ENCODE peak calls at places on chromosomes 2 and 18, in eight cellular contexts. V, U, T, J, Q, L, R and P are unnamed samples.

GRCh38 chr2:24317491-24317920 is 42.8 kb downstream of the ITSN2 start:
- DNase-seq in V (no peak), U (no peak), T (peak), J (peak), Q (no peak), L (no peak), R (no peak), P (no peak)

GRCh38 chr18:3066391-3067079 is 53.6 kb upstream of the LPIN2 start:
- DNase-seq in V (no peak), U (no peak), T (no peak), J (no peak), Q (no peak), L (no peak), R (no peak), P (no peak)

GRCh38 chr2:96320326-96321229 is 4.5 kb upstream of the ITPRIPL1 start:
- DNase-seq in V (no peak), U (no peak), T (no peak), J (no peak), Q (no peak), L (no peak), R (no peak), P (no peak)

GRCh38 chr2:88159955-88160415 is 10.2 kb upstream of the THNSL2 start:
- DNase-seq in V (no peak), U (peak), T (peak), J (peak), Q (peak), L (peak), R (peak), P (peak)

GRCh38 chr18:79395308-79395640 is 456 bp upstream of the NFATC1 start:
- DNase-seq in V (peak), U (no peak), T (no peak), J (no peak), Q (no peak), L (no peak), R (no peak), P (no peak)

GRCh38 chr2:70328921-70329561 is 27.2 kb upstream of the FAM136A start:
- DNase-seq in V (peak), U (peak), T (no peak), J (no peak), Q (no peak), L (no peak), R (peak), P (no peak)

GRCh38 chr2:188984680-188985079 is 10.5 kb downstream of the COL3A1 start:
- DNase-seq in V (no peak), U (no peak), T (peak), J (no peak), Q (peak), L (no peak), R (no peak), P (no peak)

GRCh38 chr2:196971574-196972279 is 45.2 kb upstream of the PGAP1 start:
- DNase-seq in V (no peak), U (no peak), T (no peak), J (no peak), Q (no peak), L (no peak), R (peak), P (no peak)

GRCh38 chr2:68251855-68252406 is 401 bp downstream of the PPP3R1 start:
- DNase-seq in V (peak), U (no peak), T (no peak), J (no peak), Q (no peak), L (peak), R (peak), P (no peak)

GRCh38 chr2:66082576-66082975 is 352.3 kb upstream of the MEIS1 start:
- DNase-seq in V (no peak), U (no peak), T (no peak), J (no peak), Q (no peak), L (no peak), R (no peak), P (no peak)

GRCh38 chr2:226121339-226121738 is 678.3 kb downstream of the IRS1 start:
- DNase-seq in V (no peak), U (no peak), T (peak), J (peak), Q (peak), L (no peak), R (no peak), P (no peak)

GRCh38 chr2:191032588-191033429 is 18.8 kb upstream of the STAT1 start:
- DNase-seq in V (no peak), U (no peak), T (no peak), J (no peak), Q (no peak), L (peak), R (no peak), P (no peak)

GRCh38 chr2:218398437-218399390 is 954 bp upstream of the CTDSP1 start:
- DNase-seq in V (peak), U (no peak), T (peak), J (peak), Q (peak), L (peak), R (peak), P (no peak)

GRCh38 chr2:217766356-217766755 is 236.4 kb downstream of the TNS1 start:
- DNase-seq in V (no peak), U (no peak), T (no peak), J (no peak), Q (no peak), L (no peak), R (no peak), P (no peak)

GRCh38 chr18:1760901-1761300 is 810.4 kb downstream of the METTL4 start:
- DNase-seq in V (no peak), U (no peak), T (no peak), J (no peak), Q (peak), L (no peak), R (no peak), P (peak)

GRCh38 chr2:230441188-230441897 is 25.3 kb downstream of the SP100 start:
- DNase-seq in V (no peak), U (no peak), T (peak), J (no peak), Q (peak), L (no peak), R (no peak), P (no peak)

GRCh38 chr2:122070241-122070731 is 314.8 kb downstream of the TSN start:
- DNase-seq in V (no peak), U (no peak), T (peak), J (no peak), Q (peak), L (no peak), R (no peak), P (no peak)

GRCh38 chr18:36775396-36775795 is 53.4 kb downstream of the TPGS2 start:
- DNase-seq in V (no peak), U (no peak), T (no peak), J (no peak), Q (no peak), L (no peak), R (no peak), P (no peak)

GRCh38 chr2:37892436-37893114 is 32.5 kb upstream of the RMDN2 start:
- DNase-seq in V (no peak), U (no peak), T (no peak), J (peak), Q (no peak), L (no peak), R (no peak), P (no peak)

GRCh38 chr2:20614201-20615045 is 36.5 kb downstream of the HS1BP3 start:
- DNase-seq in V (peak), U (no peak), T (no peak), J (peak), Q (peak), L (no peak), R (peak), P (no peak)

GRCh38 chr2:123086613-123087012 is 938.5 kb upstream of the CNTNAP5 start:
- DNase-seq in V (no peak), U (no peak), T (no peak), J (no peak), Q (no peak), L (no peak), R (no peak), P (no peak)

GRCh38 chr2:199862779-199863178 is 11.8 kb upstream of the FTCDNL1 start:
- DNase-seq in V (no peak), U (no peak), T (no peak), J (no peak), Q (no peak), L (no peak), R (no peak), P (no peak)

GRCh38 chr2:29108225-29108624 is 7.0 kb upstream of the CLIP4 start:
- DNase-seq in V (no peak), U (peak), T (peak), J (peak), Q (peak), L (no peak), R (no peak), P (no peak)

GRCh38 chr2:181596556-181596955 is 60.3 kb downstream of the CERKL start:
- DNase-seq in V (no peak), U (no peak), T (no peak), J (no peak), Q (no peak), L (peak), R (no peak), P (no peak)

GRCh38 chr18:23968638-23969037 is 45.9 kb upstream of the TTC39C start:
- DNase-seq in V (no peak), U (no peak), T (no peak), J (no peak), Q (no peak), L (no peak), R (no peak), P (no peak)

DNA sequence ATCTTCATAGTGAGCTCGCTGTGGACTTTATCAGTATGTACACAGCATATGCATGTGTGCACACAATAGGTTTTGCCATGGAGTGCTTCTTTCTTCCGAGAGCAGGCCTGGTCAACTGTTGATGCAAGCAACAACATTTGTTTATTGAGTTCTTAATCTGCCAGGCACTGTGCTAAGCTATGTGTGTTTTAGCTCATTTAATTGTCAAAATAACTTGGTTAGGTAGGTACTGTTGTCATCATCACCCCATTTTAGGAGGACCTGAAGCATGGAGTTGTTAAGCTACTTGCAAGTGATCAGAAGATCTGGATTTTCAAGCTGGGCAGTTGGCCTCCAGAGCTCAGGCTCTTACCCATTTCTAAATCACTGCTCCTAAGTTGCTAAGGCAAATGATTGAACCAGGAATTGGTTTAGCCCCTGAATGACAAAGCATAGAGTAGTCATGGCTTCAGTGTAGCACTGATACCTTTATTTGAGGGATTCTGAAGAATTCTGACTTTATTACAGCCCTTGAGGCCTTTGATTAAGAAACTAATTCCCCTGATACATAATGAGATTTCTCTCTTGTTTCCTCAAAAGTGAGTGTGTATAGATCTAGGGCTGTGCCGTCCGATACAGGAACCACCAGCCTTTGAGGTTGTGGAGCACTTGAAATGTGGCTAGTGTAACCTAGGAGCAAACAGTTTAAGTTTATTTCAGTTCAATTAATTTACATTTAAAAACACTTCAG is 132.9 kb downstream of the FMNL2 start:
- DNase-seq in V (no peak), U (no peak), T (no peak), J (no peak), Q (no peak), L (no peak), R (no peak), P (peak)
- H3K4me3 ChIP-seq in V (no peak), U (peak), T (no peak), J (no peak), Q (no peak), L (no peak), R (no peak), P (no peak)

DNA sequence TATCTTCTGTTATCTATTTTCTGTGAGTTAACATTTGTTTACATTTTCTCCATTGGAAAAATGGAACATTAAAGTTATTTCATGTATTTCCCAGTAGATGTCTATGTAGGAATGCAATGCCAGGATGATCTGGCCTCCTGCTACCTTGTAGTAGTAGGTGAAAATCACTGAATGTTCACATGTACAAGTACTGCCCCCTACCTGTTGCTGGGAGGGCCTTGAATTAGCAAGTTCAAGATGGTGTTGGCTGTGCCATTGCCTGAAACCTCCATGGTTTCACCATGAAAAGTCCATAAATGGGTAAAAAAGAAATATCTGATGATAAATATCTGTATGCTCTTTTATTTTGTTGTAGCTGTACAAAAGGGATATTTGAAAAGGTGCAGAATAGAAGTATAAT is 30.7 kb downstream of the XRCC5 start:
- DNase-seq in V (no peak), U (no peak), T (no peak), J (peak), Q (no peak), L (peak), R (peak), P (no peak)
- TF ChIP-seq CTCF in V (peak), U (peak), T (peak), J (peak), Q (peak), L (no peak), R (peak), P (peak)

DNA sequence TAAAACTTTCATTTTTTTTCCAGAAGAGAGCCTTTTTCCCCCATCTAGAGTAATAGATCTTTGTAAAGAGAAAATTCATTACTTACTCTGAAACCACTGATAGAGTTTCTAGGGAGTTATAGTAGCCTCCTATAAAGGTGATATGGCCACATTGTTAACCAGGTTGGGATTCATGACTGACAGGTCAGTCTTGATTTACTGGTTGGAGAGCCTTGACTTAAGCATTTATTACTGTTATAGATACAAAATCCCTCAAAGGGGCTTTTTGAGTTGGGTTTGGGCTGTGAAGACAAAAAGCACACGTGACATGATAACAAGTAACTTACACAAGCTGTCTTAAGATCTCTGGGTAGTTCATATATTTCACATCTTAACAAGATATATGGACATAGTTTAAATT is 141.0 kb downstream of the GREB1L start:
- DNase-seq in V (no peak), U (no peak), T (no peak), J (no peak), Q (no peak), L (no peak), R (no peak), P (no peak)
- H3K4me3 ChIP-seq in V (no peak), U (no peak), T (no peak), J (no peak), Q (no peak), L (no peak), R (no peak), P (no peak)

GRCh38 chr2:142582317-142582716 is 295.1 kb upstream of the KYNU start:
- DNase-seq in V (no peak), U (no peak), T (no peak), J (peak), Q (no peak), L (no peak), R (no peak), P (no peak)
- TF ChIP-seq CTCF in V (no peak), U (no peak), T (no peak), J (peak), Q (peak), L (no peak), R (peak), P (peak)

GRCh38 chr2:129192841-129193253 is 786.6 kb upstream of the RAB6C start:
- DNase-seq in V (no peak), U (no peak), T (no peak), J (no peak), Q (no peak), L (no peak), R (peak), P (no peak)
- H3K4me3 ChIP-seq in V (no peak), U (no peak), T (no peak), J (no peak), Q (no peak), L (no peak), R (no peak), P (no peak)

GRCh38 chr2:85390941-85391669 is 19.1 kb downstream of the CAPG start:
- DNase-seq in V (peak), U (no peak), T (peak), J (peak), Q (peak), L (peak), R (peak), P (no peak)
- TF ChIP-seq CTCF in V (peak), U (peak), T (peak), J (peak), Q (peak), L (peak), R (peak), P (peak)

GRCh38 chr2:231743376-231744116 is 35.2 kb downstream of the PTMA start:
- DNase-seq in V (no peak), U (no peak), T (no peak), J (no peak), Q (no peak), L (no peak), R (peak), P (no peak)

GRCh38 chr2:231751042-231751815 is 29.9 kb downstream of the PDE6D start:
- DNase-seq in V (no peak), U (no peak), T (no peak), J (no peak), Q (no peak), L (no peak), R (no peak), P (no peak)

GRCh38 chr2:231745303-231746038 is 35.6 kb downstream of the PDE6D start:
- DNase-seq in V (no peak), U (no peak), T (no peak), J (no peak), Q (no peak), L (peak), R (no peak), P (no peak)
- H3K4me3 ChIP-seq in V (no peak), U (no peak), T (no peak), J (no peak), Q (no peak), L (no peak), R (no peak), P (no peak)

GRCh38 chr2:74267068-74267467 is 68.7 kb downstream of the MTHFD2 start:
- DNase-seq in V (no peak), U (no peak), T (no peak), J (no peak), Q (no peak), L (peak), R (peak), P (no peak)
- TF ChIP-seq CTCF in V (peak), U (peak), T (no peak), J (no peak), Q (no peak), L (no peak), R (peak), P (peak)

GRCh38 chr2:44789971-44790721 is 151.4 kb upstream of the SIX3 start:
- DNase-seq in V (no peak), U (no peak), T (no peak), J (no peak), Q (no peak), L (no peak), R (peak), P (no peak)
- H3K4me3 ChIP-seq in V (no peak), U (no peak), T (no peak), J (no peak), Q (no peak), L (no peak), R (peak), P (no peak)

DNA sequence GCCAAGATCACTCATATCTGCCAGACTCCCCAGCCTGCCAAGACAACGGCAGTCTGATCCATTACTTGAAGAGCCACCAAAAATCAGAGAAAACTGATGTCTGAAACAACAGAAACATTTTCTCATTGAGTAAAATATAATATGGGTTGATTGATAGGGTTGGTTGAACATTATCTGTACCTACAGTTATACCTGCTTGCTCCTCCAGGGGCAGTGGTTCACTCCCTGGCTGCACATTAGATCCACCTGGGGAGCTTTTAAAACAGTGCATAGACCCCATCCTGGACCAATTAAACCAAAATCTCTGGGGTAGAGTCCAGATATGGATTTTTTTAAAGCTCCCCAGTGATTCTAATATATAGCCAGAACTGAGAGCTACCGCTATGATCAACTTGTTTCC is 43.6 kb upstream of the SLC14A2 start:
- DNase-seq in V (no peak), U (no peak), T (no peak), J (no peak), Q (no peak), L (no peak), R (peak), P (no peak)
- TF ChIP-seq CTCF in V (no peak), U (peak), T (peak), J (peak), Q (peak), L (peak), R (peak), P (peak)